ENCODE peak calls at places on chromosome 1, in five cellular contexts. One of them, this sample, is unnamed.
A peak's percentile ranks its signal among the peaks of the same experiment; 100 is the strongest.

GRCh38 chr1:198771562-198772153 is 132.8 kb downstream of the PTPRC start:
- DNase-seq in pancreas: no peak
- DNase-seq in heart left ventricle: no peak
- DNase-seq in ovary: no peak
- DNase-seq in body of pancreas: no peak
- DNase-seq in this sample: no peak

GRCh38 chr1:94067196-94067595 is 53.8 kb downstream of the ABCA4 start:
- DNase-seq in heart left ventricle: no peak
- DNase-seq in ovary: no peak
- DNase-seq in pancreas: no peak
- DNase-seq in body of pancreas: no peak
- DNase-seq in this sample: no peak

GRCh38 chr1:31795801-31796621 is 19.8 kb downstream of the SPOCD1 start:
- DNase-seq in body of pancreas: no peak
- DNase-seq in ovary: peak; percentile 23
- DNase-seq in pancreas: no peak
- DNase-seq in heart left ventricle: peak; percentile 38
- DNase-seq in this sample: no peak

GRCh38 chr1:9270290-9270900 is 22.3 kb upstream of the SPSB1 start:
- DNase-seq in ovary: no peak
- DNase-seq in heart left ventricle: no peak
- DNase-seq in body of pancreas: no peak
- DNase-seq in pancreas: no peak
- DNase-seq in this sample: peak; percentile 82

GRCh38 chr1:226697151-226697575 is 41.9 kb downstream of the ITPKB start:
- DNase-seq in heart left ventricle: no peak
- DNase-seq in body of pancreas: no peak
- DNase-seq in pancreas: no peak
- DNase-seq in ovary: no peak
- DNase-seq in this sample: no peak

GRCh38 chr1:1347663-1348419 is 1.4 kb downstream of the DVL1 start:
- DNase-seq in pancreas: peak; percentile 72
- DNase-seq in body of pancreas: peak; percentile 74
- DNase-seq in heart left ventricle: no peak
- DNase-seq in ovary: no peak
- DNase-seq in this sample: peak; percentile 71

GRCh38 chr1:38997901-38998190 is 6.8 kb downstream of the AKIRIN1 start:
- DNase-seq in pancreas: no peak
- DNase-seq in body of pancreas: no peak
- DNase-seq in heart left ventricle: no peak
- DNase-seq in ovary: no peak
- DNase-seq in this sample: no peak

GRCh38 chr1:196608401-196609113 is at the start of gene KCNT2:
- DNase-seq in ovary: peak; percentile 84
- DNase-seq in pancreas: peak; percentile 43
- DNase-seq in heart left ventricle: peak; percentile 55
- DNase-seq in body of pancreas: peak; percentile 34
- DNase-seq in this sample: peak; percentile 89

GRCh38 chr1:180152588-180152987 is 2.1 kb upstream of the QSOX1 start:
- DNase-seq in heart left ventricle: no peak
- DNase-seq in body of pancreas: no peak
- DNase-seq in pancreas: no peak
- DNase-seq in ovary: no peak
- DNase-seq in this sample: no peak

GRCh38 chr1:47436979-47437517 is 796 bp upstream of the FOXD2 start:
- DNase-seq in body of pancreas: peak; percentile 33
- DNase-seq in heart left ventricle: no peak
- DNase-seq in pancreas: no peak
- DNase-seq in ovary: no peak
- DNase-seq in this sample: peak; percentile 64

GRCh38 chr1:147238053-147238902 is 4.2 kb upstream of the CHD1L start:
- DNase-seq in heart left ventricle: no peak
- DNase-seq in ovary: no peak
- DNase-seq in body of pancreas: no peak
- DNase-seq in pancreas: no peak
- DNase-seq in this sample: no peak

GRCh38 chr1:109259674-109260557 is 10.6 kb downstream of the CELSR2 start:
- DNase-seq in body of pancreas: no peak
- DNase-seq in heart left ventricle: no peak
- DNase-seq in ovary: no peak
- DNase-seq in pancreas: no peak
- DNase-seq in this sample: no peak

GRCh38 chr1:50422946-50423669 is at the start of gene DMRTA2:
- DNase-seq in pancreas: no peak
- DNase-seq in heart left ventricle: no peak
- DNase-seq in ovary: no peak
- DNase-seq in body of pancreas: no peak
- DNase-seq in this sample: no peak

GRCh38 chr1:76281306-76281705 is 206.8 kb downstream of the ST6GALNAC3 start:
- DNase-seq in ovary: no peak
- DNase-seq in pancreas: no peak
- DNase-seq in heart left ventricle: no peak
- DNase-seq in body of pancreas: no peak
- DNase-seq in this sample: no peak

GRCh38 chr1:112904071-112904830 is 51.7 kb downstream of the SLC16A1 start:
- DNase-seq in ovary: no peak
- DNase-seq in body of pancreas: no peak
- DNase-seq in pancreas: no peak
- DNase-seq in heart left ventricle: no peak
- DNase-seq in this sample: no peak

GRCh38 chr1:155695107-155695506 is 6.2 kb downstream of the DAP3 start:
- DNase-seq in body of pancreas: peak; percentile 59
- DNase-seq in ovary: no peak
- DNase-seq in pancreas: no peak
- DNase-seq in heart left ventricle: no peak
- DNase-seq in this sample: no peak

GRCh38 chr1:47332779-47333577 is 612 bp upstream of the CMPK1 start:
- DNase-seq in body of pancreas: no peak
- DNase-seq in pancreas: no peak
- DNase-seq in ovary: peak; percentile 36
- DNase-seq in heart left ventricle: no peak
- DNase-seq in this sample: no peak

GRCh38 chr1:205497351-205497750 is 7.1 kb upstream of the CDK18 start:
- DNase-seq in body of pancreas: no peak
- DNase-seq in pancreas: no peak
- DNase-seq in heart left ventricle: no peak
- DNase-seq in ovary: no peak
- DNase-seq in this sample: peak; percentile 41

GRCh38 chr1:145983206-145983675 is 13.1 kb downstream of the TXNIP start:
- DNase-seq in pancreas: peak; percentile 81
- DNase-seq in heart left ventricle: peak; percentile 59
- DNase-seq in body of pancreas: peak; percentile 89
- DNase-seq in ovary: no peak
- DNase-seq in this sample: no peak

GRCh38 chr1:19393051-19393450 is 80.9 kb downstream of the SLC66A1 start:
- DNase-seq in pancreas: no peak
- DNase-seq in heart left ventricle: no peak
- DNase-seq in body of pancreas: no peak
- DNase-seq in ovary: no peak
- DNase-seq in this sample: no peak

GRCh38 chr1:227795732-227796131 is 19.7 kb upstream of the PRSS38 start:
- DNase-seq in pancreas: no peak
- DNase-seq in ovary: no peak
- DNase-seq in heart left ventricle: no peak
- DNase-seq in body of pancreas: no peak
- DNase-seq in this sample: no peak

GRCh38 chr1:227798078-227798802 is 17.2 kb upstream of the PRSS38 start:
- DNase-seq in pancreas: no peak
- DNase-seq in heart left ventricle: no peak
- DNase-seq in body of pancreas: no peak
- DNase-seq in ovary: no peak
- DNase-seq in this sample: no peak

GRCh38 chr1:227797144-227797543 is 18.3 kb upstream of the PRSS38 start:
- DNase-seq in ovary: no peak
- DNase-seq in heart left ventricle: no peak
- DNase-seq in body of pancreas: no peak
- DNase-seq in pancreas: no peak
- DNase-seq in this sample: no peak

GRCh38 chr1:227796359-227796915 is 19.0 kb upstream of the PRSS38 start:
- DNase-seq in heart left ventricle: no peak
- DNase-seq in ovary: no peak
- DNase-seq in body of pancreas: no peak
- DNase-seq in pancreas: no peak
- DNase-seq in this sample: no peak

DNA sequence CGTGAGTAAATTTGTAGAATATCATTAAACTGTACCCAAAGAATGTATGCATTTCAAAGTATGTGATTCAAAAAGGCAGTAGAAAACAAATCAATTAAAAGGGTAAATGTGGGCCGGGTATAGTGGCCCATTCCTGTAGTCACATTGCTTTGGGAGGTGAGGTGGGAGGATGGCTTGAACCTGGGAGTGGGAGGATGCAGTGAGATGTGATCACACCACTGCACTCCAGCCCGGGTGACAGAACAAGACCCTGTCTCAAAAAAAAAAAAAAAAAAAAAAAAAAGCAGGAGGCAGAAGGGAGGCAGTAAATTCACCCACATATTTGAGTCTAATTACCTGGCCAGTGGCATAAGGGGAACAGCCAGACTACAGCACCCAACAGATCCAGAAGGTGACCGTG is 17.9 kb upstream of the PRSS38 start:
- DNase-seq in ovary: no peak
- DNase-seq in body of pancreas: no peak
- DNase-seq in pancreas: no peak
- DNase-seq in heart left ventricle: no peak
- DNase-seq in this sample: no peak
- H3K4me1 ChIP-seq in ovary: peaks cover 11% of the 10 kb centered on the region
- H3K4me1 ChIP-seq in body of pancreas: no peaks in the 10 kb centered on the region
- H3K4me1 ChIP-seq in pancreas: no peaks in the 10 kb centered on the region
- H3K4me1 ChIP-seq in heart left ventricle: peaks cover 13% of the 10 kb centered on the region
- H3K4me1 ChIP-seq in this sample: no peaks in the 10 kb centered on the region

DNA sequence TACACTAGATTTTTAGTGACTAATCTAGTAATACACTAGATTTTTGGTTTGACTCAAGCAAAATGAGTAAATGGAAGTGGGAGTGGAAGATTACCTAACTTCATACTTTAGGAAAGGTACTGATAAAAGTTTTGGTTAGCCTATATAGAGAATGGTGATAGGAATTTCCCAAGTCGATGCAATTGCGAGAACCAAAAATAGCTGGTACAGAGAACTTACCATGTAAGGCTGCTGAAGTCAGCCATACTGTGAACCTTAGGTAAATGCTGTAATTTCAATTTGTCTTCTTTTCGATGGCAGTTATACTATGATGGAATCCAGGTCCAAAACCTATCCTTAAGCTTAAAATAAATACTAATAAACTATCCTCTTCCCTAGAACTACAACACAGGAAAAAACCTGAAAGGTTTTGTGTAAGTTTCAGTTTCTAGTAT is 4.6 kb downstream of the PNRC2 start:
- DNase-seq in body of pancreas: no peak
- DNase-seq in heart left ventricle: no peak
- DNase-seq in pancreas: no peak
- DNase-seq in ovary: no peak
- DNase-seq in this sample: no peak
- H3K27ac ChIP-seq in body of pancreas: no peak overlapping the region
- H3K27ac ChIP-seq in heart left ventricle: no peak overlapping the region
- H3K27ac ChIP-seq in pancreas: peak overlapping the region; percentile 1
- H3K27ac ChIP-seq in ovary: no peak overlapping the region
- H3K27ac ChIP-seq in this sample: no peak overlapping the region

GRCh38 chr1:34758751-34759150 is 789 bp upstream of the GJB4 start:
- DNase-seq in body of pancreas: no peak
- DNase-seq in ovary: no peak
- DNase-seq in pancreas: no peak
- DNase-seq in heart left ventricle: no peak
- DNase-seq in this sample: no peak
- H3K27me3 ChIP-seq in body of pancreas: no peaks in the 10 kb centered on the region
- H3K27me3 ChIP-seq in ovary: no peaks in the 10 kb centered on the region
- H3K27me3 ChIP-seq in pancreas: no peaks in the 10 kb centered on the region
- H3K27me3 ChIP-seq in heart left ventricle: peaks cover 13% of the 10 kb centered on the region
- H3K27me3 ChIP-seq in this sample: no peaks in the 10 kb centered on the region

GRCh38 chr1:167553136-167554027 is at the start of gene CREG1:
- DNase-seq in body of pancreas: peak; percentile 97
- DNase-seq in ovary: peak; percentile 91
- DNase-seq in heart left ventricle: peak; percentile 95
- DNase-seq in pancreas: peak; percentile 96
- DNase-seq in this sample: peak; percentile 96
- H3K4me1 ChIP-seq in body of pancreas: peaks cover 45% of the 10 kb centered on the region
- H3K4me1 ChIP-seq in ovary: peaks cover 11% of the 10 kb centered on the region
- H3K4me1 ChIP-seq in heart left ventricle: peaks cover 17% of the 10 kb centered on the region
- H3K4me1 ChIP-seq in pancreas: peaks cover 15% of the 10 kb centered on the region
- H3K4me1 ChIP-seq in this sample: peaks cover 4% of the 10 kb centered on the region

GRCh38 chr1:17892851-17893250 is 137.7 kb downstream of the ACTL8 start:
- DNase-seq in ovary: no peak
- DNase-seq in pancreas: no peak
- DNase-seq in body of pancreas: no peak
- DNase-seq in heart left ventricle: no peak
- DNase-seq in this sample: no peak
- H3K27ac ChIP-seq in ovary: no peak overlapping the region
- H3K27ac ChIP-seq in pancreas: no peak overlapping the region
- H3K27ac ChIP-seq in body of pancreas: no peak overlapping the region
- H3K27ac ChIP-seq in heart left ventricle: no peak overlapping the region
- H3K27ac ChIP-seq in this sample: peak overlapping the region; percentile 39

GRCh38 chr1:36789535-36789934 is 244.8 kb downstream of the GRIK3 start:
- DNase-seq in ovary: no peak
- DNase-seq in heart left ventricle: no peak
- DNase-seq in body of pancreas: no peak
- DNase-seq in pancreas: no peak
- DNase-seq in this sample: no peak
- H3K27me3 ChIP-seq in ovary: no peaks in the 10 kb centered on the region
- H3K27me3 ChIP-seq in heart left ventricle: peaks cover 66% of the 10 kb centered on the region
- H3K27me3 ChIP-seq in body of pancreas: no peaks in the 10 kb centered on the region
- H3K27me3 ChIP-seq in pancreas: no peaks in the 10 kb centered on the region
- H3K27me3 ChIP-seq in this sample: no peaks in the 10 kb centered on the region

DNA sequence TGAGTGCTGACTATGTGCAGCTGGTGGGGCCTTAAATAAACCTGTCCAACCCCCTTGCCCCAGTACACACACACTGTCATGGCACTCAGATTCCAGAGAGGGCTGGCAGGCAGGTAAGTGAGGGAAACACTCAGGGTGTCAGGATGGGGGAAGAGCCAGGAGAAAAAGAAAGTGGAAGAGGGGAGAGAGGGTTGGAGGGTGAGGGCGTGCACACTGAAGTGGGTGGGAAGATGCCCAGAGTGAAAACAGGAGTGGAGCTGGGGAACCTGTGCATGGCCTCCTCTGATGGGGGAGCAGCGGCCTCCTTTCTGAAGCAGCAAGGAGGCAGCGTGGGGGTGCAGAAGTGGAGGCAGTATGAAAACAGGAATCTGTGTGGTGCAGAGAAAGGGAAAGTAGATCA is 160.6 kb upstream of the JUN start:
- DNase-seq in ovary: no peak
- DNase-seq in pancreas: no peak
- DNase-seq in heart left ventricle: no peak
- DNase-seq in body of pancreas: no peak
- DNase-seq in this sample: no peak
- H3K4me1 ChIP-seq in ovary: no peaks in the 10 kb centered on the region
- H3K4me1 ChIP-seq in pancreas: no peaks in the 10 kb centered on the region
- H3K4me1 ChIP-seq in heart left ventricle: no peaks in the 10 kb centered on the region
- H3K4me1 ChIP-seq in body of pancreas: peaks cover 30% of the 10 kb centered on the region
- H3K4me1 ChIP-seq in this sample: no peaks in the 10 kb centered on the region

This sample was measured in right cardiac atrium.